ENCODE peak calls at places on chromosomes 16 and 17, in ten cellular contexts. G is spleen; W is cardiac muscle cell; Y is CD4-positive, alpha-beta T cell; Z is RWPE1; H is thoracic aorta; U is heart right ventricle; O is effector memory CD4-positive, alpha-beta T cell; D is prostate gland; A is upper lobe of right lung. S is an unnamed sample.

GRCh38 chr17:39027037-39027436 is 59.8 kb upstream of the FBXO47 start:
- DNase-seq in G (no peak), W (peak; percentile 56), Y (peak; percentile 12), Z (peak; percentile 31), H (no peak), U (peak; percentile 82), O (no peak), D (peak; percentile 36), A (peak; percentile 83), S (no peak)

GRCh38 chr16:78444-79145 is 570 bp downstream of the MPG start:
- DNase-seq in G (peak; percentile 85), W (peak; percentile 54), Y (no peak), Z (peak; percentile 24), H (no peak), U (peak; percentile 61), O (no peak), D (no peak), A (no peak), S (no peak)

GRCh38 chr17:19454074-19454473 is 43.0 kb downstream of the RNF112 start:
- DNase-seq in G (no peak), W (no peak), Y (no peak), Z (no peak), H (no peak), U (no peak), O (no peak), D (no peak), A (no peak), S (no peak)

GRCh38 chr17:28467456-28468025 is 5.9 kb upstream of the SLC13A2 start:
- DNase-seq in G (no peak), W (no peak), Y (no peak), Z (no peak), H (no peak), U (no peak), O (no peak), D (no peak), A (no peak), S (no peak)

GRCh38 chr16:5333991-5334390 is 236.4 kb upstream of the EEF2KMT start:
- DNase-seq in G (no peak), W (no peak), Y (no peak), Z (no peak), H (no peak), U (no peak), O (no peak), D (no peak), A (no peak), S (no peak)

GRCh38 chr16:53091508-53092211 is 36.9 kb downstream of the CHD9 start:
- DNase-seq in G (no peak), W (peak; percentile 23), Y (no peak), Z (no peak), H (no peak), U (peak; percentile 60), O (no peak), D (no peak), A (no peak), S (no peak)

GRCh38 chr17:6623941-6624340 is 16.6 kb downstream of the KIAA0753 start:
- DNase-seq in G (no peak), W (no peak), Y (no peak), Z (no peak), H (no peak), U (no peak), O (no peak), D (no peak), A (no peak), S (no peak)

GRCh38 chr16:90042946-90043514 is 23.8 kb upstream of the DBNDD1 start:
- DNase-seq in G (no peak), W (no peak), Y (no peak), Z (no peak), H (no peak), U (no peak), O (no peak), D (no peak), A (peak; percentile 50), S (no peak)

GRCh38 chr16:23362460-23363317 is 60.6 kb downstream of the SCNN1B start:
- DNase-seq in G (peak; percentile 41), W (no peak), Y (no peak), Z (peak; percentile 25), H (no peak), U (peak; percentile 27), O (no peak), D (peak; percentile 95), A (peak; percentile 91), S (no peak)

GRCh38 chr17:64056269-64057005 is 36.0 kb upstream of the ICAM2 start:
- DNase-seq in G (no peak), W (no peak), Y (no peak), Z (no peak), H (no peak), U (no peak), O (no peak), D (no peak), A (no peak), S (no peak)

GRCh38 chr17:76528528-76529223 is 8.8 kb downstream of the CYGB start:
- DNase-seq in G (peak; percentile 84), W (no peak), Y (no peak), Z (no peak), H (no peak), U (peak; percentile 73), O (no peak), D (no peak), A (no peak), S (no peak)

GRCh38 chr16:2845116-2845515 is 12.9 kb downstream of the PRSS22 start:
- DNase-seq in G (no peak), W (no peak), Y (no peak), Z (no peak), H (no peak), U (no peak), O (no peak), D (no peak), A (no peak), S (no peak)

GRCh38 chr16:67030221-67030962 is 1.4 kb downstream of the CBFB start:
- DNase-seq in G (peak; percentile 23), W (no peak), Y (no peak), Z (no peak), H (no peak), U (no peak), O (no peak), D (no peak), A (peak; percentile 12), S (no peak)

GRCh38 chr16:70433456-70434103 is 5.3 kb downstream of the ST3GAL2 start:
- DNase-seq in G (no peak), W (no peak), Y (no peak), Z (no peak), H (no peak), U (peak; percentile 54), O (no peak), D (no peak), A (no peak), S (no peak)

GRCh38 chr17:7477392-7478275 is 1.8 kb downstream of the ZBTB4 start:
- DNase-seq in G (peak; percentile 81), W (peak; percentile 84), Y (peak; percentile 43), Z (peak; percentile 40), H (no peak), U (peak; percentile 44), O (no peak), D (no peak), A (peak; percentile 76), S (no peak)

GRCh38 chr17:301681-302299 is 50.8 kb downstream of the RPH3AL start:
- DNase-seq in G (no peak), W (no peak), Y (no peak), Z (peak; percentile 23), H (no peak), U (peak; percentile 70), O (no peak), D (no peak), A (peak; percentile 48), S (no peak)

GRCh38 chr16:58332997-58333700 is 38.3 kb upstream of the PRSS54 start:
- DNase-seq in G (no peak), W (peak; percentile 51), Y (no peak), Z (no peak), H (no peak), U (no peak), O (no peak), D (no peak), A (no peak), S (no peak)

GRCh38 chr17:80855968-80856862 is 135.4 kb upstream of the CHMP6 start:
- DNase-seq in G (peak; percentile 82), W (no peak), Y (peak; percentile 54), Z (peak; percentile 89), H (peak; percentile 76), U (no peak), O (peak; percentile 42), D (no peak), A (no peak), S (peak; percentile 94)
- H3K27ac ChIP-seq in G (no peak overlapping the region), W (no peak overlapping the region), Y (no peak overlapping the region), Z (peak overlapping the region; percentile 93), H (peak overlapping the region; percentile 51), U (no peak overlapping the region), O (no peak overlapping the region), D (no peak overlapping the region), A (no peak overlapping the region), S (peak overlapping the region; percentile 94)

GRCh38 chr16:24984101-24984500 is 31.1 kb downstream of the ARHGAP17 start:
- DNase-seq in G (no peak), W (no peak), Y (no peak), Z (no peak), H (no peak), U (no peak), O (no peak), D (no peak), A (no peak), S (no peak)
- H3K27ac ChIP-seq in G (peak overlapping the region; percentile 90), W (no peak overlapping the region), Y (no peak overlapping the region), Z (no peak overlapping the region), H (peak overlapping the region; percentile 56), U (peak overlapping the region; percentile 85), O (no peak overlapping the region), D (no peak overlapping the region), A (peak overlapping the region; percentile 68), S (no peak overlapping the region)

GRCh38 chr16:85524630-85525463 is 88.3 kb upstream of the GSE1 start:
- DNase-seq in G (peak; percentile 91), W (no peak), Y (no peak), Z (peak; percentile 76), H (no peak), U (peak; percentile 58), O (no peak), D (no peak), A (peak; percentile 92), S (no peak)
- H3K27ac ChIP-seq in G (no peak overlapping the region), W (peak overlapping the region; percentile 58), Y (no peak overlapping the region), Z (peak overlapping the region; percentile 96), H (no peak overlapping the region), U (peak overlapping the region; percentile 58), O (no peak overlapping the region), D (no peak overlapping the region), A (peak overlapping the region; percentile 58), S (peak overlapping the region; percentile 61)

DNA sequence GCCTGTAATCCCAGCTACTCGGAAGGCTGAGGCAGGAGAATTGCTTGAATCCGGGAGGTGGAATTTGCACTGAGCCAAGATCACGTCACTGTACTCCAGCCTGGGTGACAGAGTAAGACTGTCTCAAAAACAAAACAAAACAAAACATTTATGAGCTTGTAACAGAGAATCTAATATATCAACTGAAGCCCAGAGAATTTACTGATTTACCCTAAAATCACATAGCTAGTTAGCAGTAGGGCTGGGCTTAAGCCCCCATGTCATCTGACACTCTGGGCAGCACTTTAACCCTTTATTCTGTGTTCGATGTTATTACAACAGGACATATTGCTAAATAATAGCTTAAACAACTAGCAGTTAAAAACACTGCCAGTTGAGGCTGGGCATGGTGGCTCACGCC is 90.0 kb upstream of the CORO6 start:
- DNase-seq in G (no peak), W (no peak), Y (no peak), Z (no peak), H (no peak), U (no peak), O (no peak), D (no peak), A (no peak), S (no peak)
- H3K27ac ChIP-seq in G (peak overlapping the region; percentile 55), W (no peak overlapping the region), Y (no peak overlapping the region), Z (peak overlapping the region; percentile 25), H (no peak overlapping the region), U (no peak overlapping the region), O (no peak overlapping the region), D (no peak overlapping the region), A (peak overlapping the region; percentile 28), S (no peak overlapping the region)

S was measured in epithelial cell of prostate.